ENCODE peak calls at places on chromosome 10, in five cellular contexts. Z, N, X, U and K are unnamed samples. For H3K4me1, the result is how much of the 10 kb centered on the place peaks cover.

GRCh38 chr10:104317195-104318095 is 20.8 kb downstream of the ITPRIP start:
- DNase-seq in Z (no peak), N (peak), X (no peak), U (no peak), K (peak)

GRCh38 chr10:93451244-93451947 is 30.7 kb downstream of the MYOF start:
- DNase-seq in Z (no peak), N (no peak), X (no peak), U (no peak), K (no peak)

GRCh38 chr10:3865565-3865964 is 80.6 kb upstream of the KLF6 start:
- DNase-seq in Z (no peak), N (no peak), X (no peak), U (no peak), K (no peak)

GRCh38 chr10:5551531-5552375 is 27.0 kb downstream of the CALML3 start:
- DNase-seq in Z (no peak), N (peak), X (peak), U (no peak), K (peak)

GRCh38 chr10:1410469-1411395 is 326.6 kb downstream of the ADARB2 start:
- DNase-seq in Z (no peak), N (no peak), X (no peak), U (no peak), K (peak)

GRCh38 chr10:93081834-93082233 is 8.1 kb downstream of the CYP26A1 start:
- DNase-seq in Z (no peak), N (no peak), X (no peak), U (no peak), K (no peak)

GRCh38 chr10:77898323-77899079 is 28.1 kb downstream of the DLG5 start:
- DNase-seq in Z (peak), N (peak), X (no peak), U (no peak), K (no peak)

GRCh38 chr10:21518629-21519321 is 6.7 kb downstream of the SKIDA1 start:
- DNase-seq in Z (peak), N (no peak), X (no peak), U (no peak), K (no peak)

GRCh38 chr10:132283604-132284382 is 24.0 kb downstream of the STK32C start:
- DNase-seq in Z (no peak), N (peak), X (no peak), U (no peak), K (peak)

GRCh38 chr10:49594594-49594993 is 15.5 kb upstream of the SLC18A3 start:
- DNase-seq in Z (peak), N (no peak), X (no peak), U (no peak), K (no peak)

GRCh38 chr10:109977382-109977806 is 30.4 kb upstream of the ADD3 start:
- DNase-seq in Z (no peak), N (no peak), X (no peak), U (no peak), K (no peak)

GRCh38 chr10:71743099-71743838 is 23.7 kb upstream of the C10orf105 start:
- DNase-seq in Z (no peak), N (peak), X (no peak), U (no peak), K (peak)

GRCh38 chr10:28118985-28119628 is 120.2 kb upstream of the ODAD2 start:
- DNase-seq in Z (no peak), N (no peak), X (no peak), U (no peak), K (no peak)

GRCh38 chr10:75398630-75399460 is 2.7 kb downstream of the ZNF503 start:
- DNase-seq in Z (peak), N (peak), X (peak), U (no peak), K (no peak)

GRCh38 chr10:13441476-13441875 is 87.3 kb downstream of the BEND7 start:
- DNase-seq in Z (no peak), N (no peak), X (no peak), U (no peak), K (no peak)

GRCh38 chr10:110011679-110012078 is 3.9 kb downstream of the ADD3 start:
- DNase-seq in Z (no peak), N (no peak), X (no peak), U (no peak), K (no peak)

GRCh38 chr10:128932071-128932820 is 534.8 kb upstream of the MGMT start:
- DNase-seq in Z (no peak), N (no peak), X (no peak), U (no peak), K (no peak)

GRCh38 chr10:6751363-6751762 is 171.3 kb upstream of the PRKCQ start:
- DNase-seq in Z (no peak), N (no peak), X (no peak), U (no peak), K (no peak)

GRCh38 chr10:132521466-132522102 is 16.0 kb upstream of the INPP5A start:
- DNase-seq in Z (no peak), N (peak), X (no peak), U (no peak), K (peak)

GRCh38 chr10:122227754-122228153 is 43.3 kb upstream of the BTBD16 start:
- DNase-seq in Z (no peak), N (no peak), X (no peak), U (no peak), K (no peak)

GRCh38 chr10:987635-987905 is 664 bp upstream of the GTPBP4 start:
- DNase-seq in Z (peak), N (no peak), X (no peak), U (no peak), K (no peak)

GRCh38 chr10:586151-586550 is 103.3 kb downstream of the DIP2C start:
- DNase-seq in Z (no peak), N (no peak), X (no peak), U (no peak), K (no peak)

GRCh38 chr10:27482984-27483956 is 20.8 kb upstream of the RAB18 start:
- DNase-seq in Z (no peak), N (no peak), X (no peak), U (no peak), K (no peak)

GRCh38 chr10:23070819-23071218 is 24.6 kb upstream of the MSRB2 start:
- DNase-seq in Z (no peak), N (no peak), X (no peak), U (no peak), K (no peak)

GRCh38 chr10:104255244-104255981 is 721 bp downstream of the GSTO1 start:
- DNase-seq in Z (no peak), N (no peak), X (no peak), U (no peak), K (no peak)

GRCh38 chr10:77737608-77738007 is 100.0 kb upstream of the KCNMA1 start:
- DNase-seq in Z (no peak), N (no peak), X (no peak), U (no peak), K (no peak)

GRCh38 chr10:87733081-87733480 is 73.4 kb downstream of the PAPSS2 start:
- DNase-seq in Z (no peak), N (no peak), X (no peak), U (no peak), K (no peak)

GRCh38 chr10:73591578-73591902 is 398 bp upstream of the USP54 start:
- DNase-seq in Z (peak), N (no peak), X (no peak), U (no peak), K (no peak)

GRCh38 chr10:124049484-124049883 is 43.9 kb downstream of the CHST15 start:
- DNase-seq in Z (no peak), N (peak), X (no peak), U (no peak), K (peak)

GRCh38 chr10:6228010-6228511 is 25.3 kb downstream of the PFKFB3 start:
- DNase-seq in Z (no peak), N (peak), X (no peak), U (no peak), K (peak)

GRCh38 chr10:129794056-129794455 is 170.0 kb downstream of the EBF3 start:
- DNase-seq in Z (no peak), N (no peak), X (no peak), U (no peak), K (no peak)

GRCh38 chr10:113486531-113486930 is 66.3 kb upstream of the HABP2 start:
- DNase-seq in Z (no peak), N (no peak), X (no peak), U (no peak), K (no peak)

GRCh38 chr10:114087255-114087654 is 43.6 kb downstream of the ADRB1 start:
- DNase-seq in Z (no peak), N (no peak), X (no peak), U (no peak), K (no peak)

GRCh38 chr10:81116201-81116600 is 578.5 kb downstream of the SH2D4B start:
- DNase-seq in Z (no peak), N (no peak), X (no peak), U (no peak), K (no peak)

DNA sequence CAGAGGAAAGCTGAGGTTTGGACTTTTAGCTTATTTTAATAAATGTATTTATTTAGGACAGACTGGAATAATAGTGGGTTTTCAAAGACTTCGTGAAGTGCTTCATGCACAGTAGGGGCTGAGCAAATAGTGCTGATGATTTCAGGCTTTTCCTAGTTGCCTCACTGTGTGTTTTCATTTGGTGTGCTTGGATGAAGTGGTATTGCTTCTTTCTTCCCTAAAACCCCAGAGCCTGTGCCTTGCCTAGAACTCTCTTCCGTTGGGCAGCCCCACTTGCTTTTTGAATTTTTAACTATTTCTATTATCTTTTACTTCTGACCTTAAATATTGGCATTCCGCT is 49.6 kb downstream of the ARID5B start:
- DNase-seq in Z (no peak), N (no peak), X (no peak), U (no peak), K (no peak)
- H3K4me1 ChIP-seq in Z (under half), N (under half), X (under half), U (under half), K (under half)

GRCh38 chr10:29675984-29676383 is 41.2 kb upstream of the SVIL start:
- DNase-seq in Z (no peak), N (no peak), X (no peak), U (no peak), K (no peak)

GRCh38 chr10:29685506-29685905 is 50.7 kb upstream of the SVIL start:
- DNase-seq in Z (no peak), N (no peak), X (no peak), U (no peak), K (no peak)

GRCh38 chr10:29681700-29682444 is 47.1 kb upstream of the SVIL start:
- DNase-seq in Z (no peak), N (no peak), X (no peak), U (peak), K (peak)

GRCh38 chr10:29676732-29677131 is 42.0 kb upstream of the SVIL start:
- DNase-seq in Z (no peak), N (no peak), X (no peak), U (no peak), K (no peak)

GRCh38 chr10:29680091-29680490 is 45.3 kb upstream of the SVIL start:
- DNase-seq in Z (no peak), N (no peak), X (no peak), U (no peak), K (no peak)
- H3K4me1 ChIP-seq in Z (under half), N (under half), X (under half), U (half or more), K (under half)

GRCh38 chr10:69452676-69453415 is 1.6 kb downstream of the TSPAN15 start:
- DNase-seq in Z (no peak), N (no peak), X (no peak), U (no peak), K (peak)

GRCh38 chr10:69446650-69447151 is 4.6 kb upstream of the TSPAN15 start:
- DNase-seq in Z (no peak), N (no peak), X (no peak), U (no peak), K (no peak)

GRCh38 chr10:69451209-69451783 is at the start of gene TSPAN15:
- DNase-seq in Z (peak), N (peak), X (peak), U (peak), K (peak)

GRCh38 chr10:69451784-69452251 is 553 bp downstream of the TSPAN15 start:
- DNase-seq in Z (peak), N (peak), X (no peak), U (no peak), K (no peak)

DNA sequence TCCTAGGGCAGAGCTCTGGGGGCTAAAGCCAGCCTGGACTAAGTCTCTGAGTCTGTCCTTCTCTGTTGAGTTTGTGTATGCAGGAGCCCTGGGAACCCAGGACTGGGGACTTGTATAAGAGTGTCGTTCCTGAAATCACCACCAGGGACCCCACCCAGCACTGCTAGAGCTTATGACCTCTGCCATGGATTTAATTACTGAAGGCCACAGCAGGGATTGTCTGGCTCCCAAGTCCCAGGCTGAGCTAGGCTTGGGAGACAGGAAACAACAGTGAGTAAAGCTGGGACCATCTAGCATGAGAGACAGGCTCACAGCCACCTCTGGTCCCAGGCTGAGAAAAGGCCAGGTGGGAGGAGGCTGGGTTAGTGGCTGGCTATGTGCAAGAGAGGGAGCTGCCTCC is 1.4 kb upstream of the TSPAN15 start:
- DNase-seq in Z (peak), N (no peak), X (no peak), U (no peak), K (peak)
- H3K4me1 ChIP-seq in Z (under half), N (under half), X (half or more), U (under half), K (half or more)

GRCh38 chr10:131213651-131214505 is 97.6 kb downstream of the TCERG1L start:
- DNase-seq in Z (no peak), N (peak), X (no peak), U (no peak), K (no peak)
- H3K4me1 ChIP-seq in Z (under half), N (under half), X (under half), U (under half), K (under half)

DNA sequence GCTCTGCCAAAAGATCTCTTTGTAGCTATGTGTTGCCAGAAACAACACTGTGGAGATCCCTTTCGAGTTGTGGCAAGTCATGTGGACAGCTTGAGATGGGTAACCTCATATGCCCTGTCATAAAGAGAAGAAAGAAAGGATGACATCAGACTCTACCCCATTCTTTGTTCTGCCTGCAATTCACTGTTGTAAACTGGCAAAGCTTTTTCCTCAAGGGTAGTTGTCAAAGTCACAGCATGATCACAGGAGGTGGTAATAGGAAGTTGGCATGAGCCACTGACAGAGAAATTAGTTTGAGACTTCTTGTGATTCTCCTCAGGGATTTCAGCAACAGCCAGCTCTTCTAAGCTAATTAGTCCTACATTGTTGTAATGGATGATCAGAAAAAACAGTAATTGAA is 19.4 kb upstream of the MINDY3 start:
- DNase-seq in Z (no peak), N (no peak), X (no peak), U (no peak), K (no peak)
- H3K4me1 ChIP-seq in Z (under half), N (under half), X (under half), U (under half), K (under half)

GRCh38 chr10:95504187-95504800 is 56.9 kb downstream of the SORBS1 start:
- DNase-seq in Z (no peak), N (no peak), X (no peak), U (no peak), K (no peak)
- H3K4me1 ChIP-seq in Z (under half), N (under half), X (half or more), U (under half), K (under half)

GRCh38 chr10:102616071-102616770 is 28.1 kb upstream of the TRIM8 start:
- DNase-seq in Z (peak), N (peak), X (peak), U (no peak), K (no peak)

GRCh38 chr10:102617816-102618215 is 26.5 kb upstream of the TRIM8 start:
- DNase-seq in Z (no peak), N (peak), X (no peak), U (no peak), K (no peak)

GRCh38 chr10:102615361-102615760 is 28.9 kb upstream of the TRIM8 start:
- DNase-seq in Z (peak), N (peak), X (peak), U (no peak), K (no peak)

GRCh38 chr10:102614888-102615287 is 29.4 kb upstream of the TRIM8 start:
- DNase-seq in Z (no peak), N (no peak), X (no peak), U (no peak), K (no peak)

DNA sequence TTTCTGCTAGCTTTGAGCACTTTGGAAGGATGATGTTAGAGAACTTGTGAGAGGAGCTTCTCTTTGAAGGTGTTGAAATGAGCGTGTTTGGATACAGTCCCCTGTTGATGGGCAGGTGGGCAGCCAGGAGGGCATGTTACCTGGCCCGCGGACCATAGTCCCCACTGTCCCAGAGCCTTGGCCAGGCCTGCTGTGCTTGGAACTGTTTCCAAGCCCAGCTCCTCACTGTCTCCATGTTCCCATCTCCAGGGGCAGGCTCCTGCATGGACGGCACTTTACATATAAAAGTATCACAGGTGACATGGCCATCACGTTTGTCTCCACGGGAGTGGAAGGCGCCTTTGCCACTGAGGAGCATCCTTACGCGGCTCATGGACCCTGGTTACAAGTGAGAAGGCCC is 27.2 kb upstream of the TRIM8 start:
- DNase-seq in Z (no peak), N (peak), X (no peak), U (no peak), K (no peak)
- H3K4me1 ChIP-seq in Z (half or more), N (under half), X (half or more), U (under half), K (half or more)

GRCh38 chr10:78981257-78981969 is 87.4 kb upstream of the ZMIZ1 start:
- DNase-seq in Z (no peak), N (no peak), X (no peak), U (no peak), K (no peak)

GRCh38 chr10:78979938-78980337 is 88.8 kb upstream of the ZMIZ1 start:
- DNase-seq in Z (peak), N (no peak), X (no peak), U (no peak), K (no peak)

GRCh38 chr10:78980815-78981214 is 88.0 kb upstream of the ZMIZ1 start:
- DNase-seq in Z (no peak), N (no peak), X (no peak), U (no peak), K (no peak)

GRCh38 chr10:78981970-78982281 is 86.8 kb upstream of the ZMIZ1 start:
- DNase-seq in Z (peak), N (no peak), X (peak), U (no peak), K (no peak)

DNA sequence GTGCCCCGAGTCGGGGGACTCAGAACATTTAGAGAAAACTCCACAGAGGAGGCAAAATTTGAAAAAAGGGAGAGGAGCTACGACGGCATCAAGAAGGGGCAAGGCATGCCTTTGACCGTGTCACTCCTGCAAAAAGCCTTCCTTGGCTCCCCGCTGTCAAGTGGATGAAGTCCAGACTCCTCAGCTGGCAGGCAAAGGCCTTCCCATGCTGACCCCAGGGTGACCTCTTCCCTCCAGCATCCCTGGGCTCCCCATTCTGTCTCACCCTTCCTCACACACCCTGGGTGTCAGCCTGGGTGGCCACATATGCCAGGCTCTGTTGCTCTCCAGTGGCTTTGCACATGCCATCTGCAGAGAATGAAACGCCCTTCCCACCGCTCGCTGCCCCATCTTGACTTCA is 88.4 kb upstream of the ZMIZ1 start:
- DNase-seq in Z (peak), N (no peak), X (no peak), U (no peak), K (no peak)
- H3K4me1 ChIP-seq in Z (under half), N (under half), X (under half), U (under half), K (under half)